ENCODE peak calls at places on chromosomes 6 and 20, in four cellular contexts. R, T, C and I are unnamed samples.
A peak's percentile ranks its signal among the peaks of the same experiment; 100 is the strongest.

GRCh38 chr6:90214461-90214860 is 82.2 kb downstream of the BACH2 start:
- DNase-seq in T (no peak), C (no peak), R (no peak), I (no peak)

GRCh38 chr20:4170621-4171537 is 155.5 kb upstream of the RNF24 start:
- DNase-seq in T (no peak), C (no peak), R (no peak), I (no peak)

GRCh38 chr20:13333036-13333435 is 112.0 kb downstream of the ISM1 start:
- DNase-seq in C (no peak), T (no peak), R (no peak), I (no peak)

GRCh38 chr6:82144007-82144851 is 103.3 kb downstream of the IBTK start:
- DNase-seq in T (peak; percentile 67), R (no peak), C (no peak), I (no peak)

GRCh38 chr6:41427642-41428401 is 92.4 kb downstream of the NCR2 start:
- DNase-seq in C (no peak), T (peak; percentile 65), R (peak; percentile 82), I (no peak)

GRCh38 chr20:40532103-40532502 is 156.9 kb downstream of the MAFB start:
- DNase-seq in T (peak; percentile 31), C (no peak), R (peak; percentile 63), I (no peak)

GRCh38 chr6:130050230-130050629 is 31.8 kb downstream of the L3MBTL3 start:
- DNase-seq in T (no peak), C (no peak), R (no peak), I (no peak)

GRCh38 chr20:63435552-63435951 is 36.9 kb downstream of the KCNQ2 start:
- DNase-seq in R (no peak), C (no peak), T (no peak), I (no peak)

GRCh38 chr6:143449731-143450452 is 603 bp downstream of the ADAT2 start:
- DNase-seq in R (peak; percentile 55), C (no peak), T (peak; percentile 54), I (no peak)

GRCh38 chr6:35058041-35058675 is 83.0 kb downstream of the TCP11 start:
- DNase-seq in C (no peak), T (no peak), R (no peak), I (no peak)

GRCh38 chr6:156832166-156832743 is 55.1 kb downstream of the ARID1B start:
- DNase-seq in C (no peak), T (no peak), R (no peak), I (no peak)

GRCh38 chr6:83429857-83430605 is 820 bp downstream of the ME1 start:
- DNase-seq in C (no peak), T (no peak), R (no peak), I (no peak)
- TF ChIP-seq TAF1 in C (no peak), T (no peak), R (no peak), I (no peak)

DNA sequence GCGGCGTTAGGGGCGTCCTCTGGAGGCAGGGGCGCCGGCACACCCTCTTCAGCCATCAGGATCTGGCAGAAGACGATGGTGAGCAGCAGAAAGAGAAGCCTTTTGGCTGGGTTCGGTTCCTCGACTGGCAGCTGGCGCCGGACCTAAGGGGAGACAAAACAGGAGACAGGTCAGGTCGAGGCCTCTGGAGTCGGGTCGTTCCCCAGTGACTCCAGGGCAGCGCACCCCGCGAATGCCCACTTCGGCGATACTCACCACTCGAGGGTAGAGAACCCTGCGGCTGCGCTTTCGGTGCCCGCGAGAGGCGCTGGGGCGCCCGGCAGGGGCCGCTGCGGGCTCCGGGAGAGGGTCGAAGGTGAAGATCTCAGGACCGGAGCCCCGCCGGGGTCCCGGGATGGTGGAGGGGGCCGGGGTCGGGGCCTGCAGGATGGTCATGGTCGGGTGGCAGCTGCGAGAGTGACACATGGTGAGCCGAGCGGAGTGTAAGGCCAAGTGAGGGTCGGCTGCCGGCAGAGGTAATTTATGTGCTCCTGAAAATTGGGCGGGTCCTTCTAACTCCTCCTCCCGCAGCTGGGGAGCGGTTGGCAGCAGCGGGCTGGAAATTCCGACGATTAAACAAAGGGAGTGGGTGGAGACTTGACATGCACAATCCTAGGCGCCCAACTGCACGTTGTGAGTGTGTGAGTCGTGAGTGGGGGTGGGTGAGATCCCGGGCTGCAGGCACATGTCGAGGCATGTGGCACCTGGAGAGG is at the start of gene IER3:
- DNase-seq in C (no peak), T (peak; percentile 89), R (peak; percentile 91), I (peak; percentile 60)
- TF ChIP-seq POLR2A in C (peak; percentile 99), T (peak; percentile 100), R (peak; percentile 99), I (peak; percentile 98)

DNA sequence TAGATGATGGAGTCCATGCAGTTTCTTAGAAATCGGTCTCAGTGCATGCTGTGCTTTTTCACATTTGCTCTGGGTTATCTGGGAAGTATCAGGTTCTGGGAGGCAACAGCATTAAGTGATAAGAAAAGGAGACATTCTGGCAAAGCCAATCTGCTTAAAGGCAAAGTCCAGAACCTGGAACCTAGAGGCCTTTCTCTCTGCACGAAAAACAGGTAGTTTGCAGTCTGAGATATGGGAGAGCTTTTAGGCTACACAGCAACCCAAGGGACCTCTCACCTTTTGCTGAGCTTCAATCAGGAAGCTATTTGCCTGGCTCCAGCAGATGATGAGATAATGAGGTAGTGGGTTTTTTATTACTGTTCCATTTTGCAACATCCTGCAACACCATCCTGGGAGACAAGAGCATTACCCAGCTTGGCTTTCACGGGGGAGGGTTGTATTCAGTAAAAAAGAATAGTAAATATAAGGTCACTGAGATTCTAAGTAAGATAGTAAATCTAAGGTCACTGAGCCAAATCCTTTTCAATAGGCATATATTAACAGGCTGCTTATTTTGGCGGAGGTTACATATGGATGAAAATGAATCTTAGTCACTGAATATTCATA is 143.1 kb downstream of the ADGRG6 start:
- DNase-seq in R (no peak), T (no peak), C (no peak), I (no peak)
- TF ChIP-seq POLR2AphosphoS5 in R (no peak), T (no peak), C (no peak), I (no peak)

GRCh38 chr20:35680464-35681183 is 15.9 kb upstream of the CPNE1 start:
- DNase-seq in R (no peak), T (no peak), C (no peak), I (no peak)
- TF ChIP-seq TAF1 in R (no peak), T (no peak), C (no peak), I (no peak)

GRCh38 chr6:43724914-43725642 is 37.5 kb upstream of the MRPS18A start:
- DNase-seq in C (peak; percentile 58), R (no peak), T (peak; percentile 86), I (peak; percentile 59)
- TF ChIP-seq POLR2A in C (no peak), R (no peak), T (no peak), I (no peak)

GRCh38 chr6:16727996-16728395 is 33.3 kb downstream of the ATXN1 start:
- DNase-seq in C (no peak), T (peak; percentile 76), R (no peak), I (no peak)

GRCh38 chr6:16723833-16724232 is 37.4 kb downstream of the ATXN1 start:
- DNase-seq in C (no peak), R (no peak), T (peak; percentile 71), I (no peak)

GRCh38 chr6:16722616-16723015 is 38.6 kb downstream of the ATXN1 start:
- DNase-seq in R (no peak), C (no peak), T (no peak), I (no peak)

GRCh38 chr6:16721977-16722376 is 39.3 kb downstream of the ATXN1 start:
- DNase-seq in C (no peak), R (no peak), T (no peak), I (no peak)

GRCh38 chr6:16725145-16725864 is 36.0 kb downstream of the ATXN1 start:
- DNase-seq in T (no peak), C (no peak), R (no peak), I (no peak)
- TF ChIP-seq POLR2AphosphoS5 in T (no peak), C (no peak), R (no peak), I (no peak)